ENCODE peak calls at places on chromosomes 16 and 17, in five cellular contexts. C is activated naive CD8-positive, alpha-beta T cell treated with anti-CD3 and anti-CD28 coated beads, Interleukin-2, amount 10 ng/mL, durations not matched to agents 7 days and 5 days; V is tibial artery; I is cortex of kidney; R is HFF-Myc. Z is an unnamed sample.

GRCh38 chr17:13230350-13230900 is 212.6 kb upstream of the ELAC2 start:
- DNase-seq in I (no peak), C (no peak), R (no peak), V (no peak), Z (no peak)

GRCh38 chr16:84825896-84826557 is 6.2 kb downstream of the CRISPLD2 start:
- DNase-seq in I (no peak), V (no peak), C (no peak), R (no peak), Z (no peak)

GRCh38 chr17:72315514-72315913 is 194.7 kb downstream of the SOX9 start:
- DNase-seq in V (no peak), I (no peak), C (no peak), R (no peak), Z (no peak)

GRCh38 chr17:67293251-67294203 is 48.5 kb upstream of the HELZ start:
- DNase-seq in R (no peak), V (peak), C (peak), I (no peak), Z (peak)

GRCh38 chr16:89047331-89048086 is 46.1 kb upstream of the ACSF3 start:
- DNase-seq in R (no peak), I (no peak), C (no peak), V (no peak), Z (no peak)

GRCh38 chr16:53745753-53746258 is 41.9 kb downstream of the FTO start:
- DNase-seq in C (no peak), V (no peak), R (no peak), I (no peak), Z (no peak)

GRCh38 chr16:4696172-4696904 is 3.0 kb downstream of the NUDT16L1 start:
- DNase-seq in V (peak), C (no peak), I (no peak), R (peak), Z (no peak)

GRCh38 chr16:1320658-1321240 is 11.3 kb downstream of the UBE2I start:
- DNase-seq in C (no peak), V (no peak), R (no peak), I (no peak), Z (no peak)

GRCh38 chr16:58195344-58195743 is 2.6 kb downstream of the CSNK2A2 start:
- DNase-seq in V (no peak), I (no peak), R (no peak), C (no peak), Z (no peak)

GRCh38 chr16:3454631-3455147 is 11.2 kb downstream of the NAA60 start:
- DNase-seq in I (no peak), R (no peak), C (no peak), V (no peak), Z (no peak)

GRCh38 chr16:56830669-56831068 is 34.3 kb upstream of the SLC12A3 start:
- DNase-seq in V (no peak), C (no peak), I (no peak), R (no peak), Z (no peak)

GRCh38 chr16:85605051-85605911 is 7.8 kb upstream of the GSE1 start:
- DNase-seq in C (no peak), V (no peak), I (no peak), R (no peak), Z (no peak)

GRCh38 chr17:72101526-72101925 is 19.3 kb upstream of the SOX9 start:
- DNase-seq in C (no peak), V (no peak), R (no peak), I (no peak), Z (no peak)

GRCh38 chr17:5640726-5641125 is 56.4 kb upstream of the NLRP1 start:
- DNase-seq in V (no peak), C (no peak), I (no peak), R (no peak), Z (no peak)

GRCh38 chr17:68909066-68909465 is 46.1 kb downstream of the ABCA8 start:
- DNase-seq in V (peak), R (peak), C (no peak), I (no peak), Z (no peak)

GRCh38 chr16:91484-91883 is 13.5 kb downstream of the MPG start:
- DNase-seq in R (no peak), I (no peak), C (no peak), V (no peak), Z (no peak)

GRCh38 chr17:79937981-79938695 is 97.5 kb downstream of the TBC1D16 start:
- DNase-seq in C (no peak), I (no peak), R (no peak), V (no peak), Z (no peak)

GRCh38 chr17:77528516-77529327 is 388.0 kb downstream of the SEC14L1 start:
- DNase-seq in V (no peak), I (no peak), R (no peak), C (peak), Z (peak)

GRCh38 chr17:17516941-17517720 is 20.9 kb upstream of the RASD1 start:
- DNase-seq in R (no peak), C (no peak), I (no peak), V (no peak), Z (no peak)

GRCh38 chr17:53627511-53627910 is 195.2 kb upstream of the KIF2B start:
- DNase-seq in R (no peak), I (no peak), V (no peak), C (no peak), Z (no peak)

GRCh38 chr16:30839523-30840227 is 52.7 kb upstream of the ZNF629 start:
- DNase-seq in I (no peak), C (no peak), R (no peak), V (no peak), Z (peak)

GRCh38 chr16:1167276-1168107 is 14.6 kb downstream of the CACNA1H start:
- DNase-seq in I (no peak), C (no peak), R (no peak), V (no peak), Z (no peak)

GRCh38 chr16:11636172-11636721 is 32.0 kb upstream of the SNN start:
- DNase-seq in C (no peak), V (no peak), R (no peak), I (no peak), Z (peak)

GRCh38 chr17:81868674-81869220 is 2.4 kb downstream of the ARHGDIA start:
- DNase-seq in I (no peak), V (no peak), C (no peak), R (no peak), Z (peak)

GRCh38 chr17:62995377-62995885 is 29.4 kb downstream of the TANC2 start:
- DNase-seq in V (no peak), R (peak), I (no peak), C (no peak), Z (peak)

GRCh38 chr17:5352681-5353289 is 66.7 kb downstream of the NUP88 start:
- DNase-seq in I (no peak), V (no peak), C (no peak), R (no peak), Z (no peak)

GRCh38 chr17:73371285-73371684 is 59.5 kb upstream of the CDC42EP4 start:
- DNase-seq in C (no peak), R (peak), V (no peak), I (no peak), Z (no peak)

GRCh38 chr16:78763821-78764440 is 664.5 kb downstream of the WWOX start:
- DNase-seq in V (no peak), I (no peak), R (no peak), C (no peak), Z (no peak)

GRCh38 chr17:1485311-1485747 is 7.2 kb downstream of the MYO1C start:
- DNase-seq in C (peak), V (no peak), I (no peak), R (no peak), Z (no peak)

GRCh38 chr17:30232015-30232821 is 3.3 kb downstream of the SLC6A4 start:
- DNase-seq in V (no peak), R (no peak), I (no peak), C (no peak), Z (no peak)

GRCh38 chr16:20302389-20302788 is 24.9 kb downstream of the GP2 start:
- DNase-seq in I (no peak), C (no peak), V (no peak), R (no peak), Z (no peak)

GRCh38 chr16:53090271-53090590 is 35.4 kb downstream of the CHD9 start:
- DNase-seq in C (no peak), R (no peak), V (no peak), I (no peak), Z (no peak)

GRCh38 chr16:31301708-31302400 is 42.1 kb downstream of the ITGAM start:
- DNase-seq in R (no peak), I (no peak), V (peak), C (no peak), Z (no peak)

GRCh38 chr17:40112191-40112590 is 9.6 kb upstream of the MSL1 start:
- DNase-seq in C (no peak), V (no peak), R (no peak), I (no peak), Z (no peak)

GRCh38 chr16:81394966-81395655 is 49.5 kb upstream of the CMIP start:
- DNase-seq in I (no peak), C (no peak), R (no peak), V (peak), Z (no peak)

GRCh38 chr16:50842589-50842988 is 100.7 kb downstream of the CYLD start:
- DNase-seq in I (no peak), V (no peak), R (no peak), C (no peak), Z (no peak)

GRCh38 chr16:61890346-61890745 is 145.9 kb downstream of the CDH8 start:
- DNase-seq in C (no peak), R (no peak), I (no peak), V (no peak), Z (no peak)

GRCh38 chr16:11743308-11744074 is 834 bp upstream of the TXNDC11 start:
- DNase-seq in I (no peak), V (peak), C (no peak), R (no peak), Z (no peak)

GRCh38 chr17:34154916-34155730 is 100.0 kb upstream of the CCL2 start:
- DNase-seq in R (no peak), V (no peak), I (no peak), C (no peak), Z (no peak)